ENCODE peak calls at places on chromosomes 11 and 22, in four cellular contexts. One of them, this sample, is unnamed.

GRCh38 chr22:28994522-28994921 is 67.1 kb downstream of the C22orf31 start:
- DNase-seq in NCI-H1105: no peak
- DNase-seq in stimulated activated CD8-positive, alpha-beta memory T cell treated with anti-CD3 and anti-CD28 coated beads, Interleukin-4, amount 100 ng/mL, for 24 hours: no peak
- DNase-seq in glomerular endothelial cell: no peak
- DNase-seq in this sample: no peak

GRCh38 chr11:45926001-45926401 is 3.5 kb downstream of the LARGE2 start:
- DNase-seq in glomerular endothelial cell: no peak
- DNase-seq in NCI-H1105: no peak
- DNase-seq in stimulated activated CD8-positive, alpha-beta memory T cell treated with anti-CD3 and anti-CD28 coated beads, Interleukin-4, amount 100 ng/mL, for 24 hours: no peak
- DNase-seq in this sample: no peak

GRCh38 chr11:128874406-128874805 is 7.3 kb upstream of the KCNJ1 start:
- DNase-seq in stimulated activated CD8-positive, alpha-beta memory T cell treated with anti-CD3 and anti-CD28 coated beads, Interleukin-4, amount 100 ng/mL, for 24 hours: no peak
- DNase-seq in NCI-H1105: no peak
- DNase-seq in glomerular endothelial cell: no peak
- DNase-seq in this sample: no peak

GRCh38 chr11:19344661-19345518 is 104.1 kb upstream of the E2F8 start:
- DNase-seq in glomerular endothelial cell: no peak
- DNase-seq in NCI-H1105: peak
- DNase-seq in stimulated activated CD8-positive, alpha-beta memory T cell treated with anti-CD3 and anti-CD28 coated beads, Interleukin-4, amount 100 ng/mL, for 24 hours: no peak
- DNase-seq in this sample: no peak

GRCh38 chr11:69382131-69383128 is 88.5 kb downstream of the MYEOV start:
- DNase-seq in NCI-H1105: no peak
- DNase-seq in stimulated activated CD8-positive, alpha-beta memory T cell treated with anti-CD3 and anti-CD28 coated beads, Interleukin-4, amount 100 ng/mL, for 24 hours: no peak
- DNase-seq in glomerular endothelial cell: no peak
- DNase-seq in this sample: no peak

GRCh38 chr11:76803811-76804600 is 20.9 kb downstream of the TSKU start:
- DNase-seq in NCI-H1105: no peak
- DNase-seq in glomerular endothelial cell: no peak
- DNase-seq in stimulated activated CD8-positive, alpha-beta memory T cell treated with anti-CD3 and anti-CD28 coated beads, Interleukin-4, amount 100 ng/mL, for 24 hours: peak
- DNase-seq in this sample: no peak

GRCh38 chr11:61923166-61924015 is 6.0 kb upstream of the RAB3IL1 start:
- DNase-seq in NCI-H1105: no peak
- DNase-seq in glomerular endothelial cell: no peak
- DNase-seq in stimulated activated CD8-positive, alpha-beta memory T cell treated with anti-CD3 and anti-CD28 coated beads, Interleukin-4, amount 100 ng/mL, for 24 hours: no peak
- DNase-seq in this sample: no peak

GRCh38 chr11:119791701-119792151 is 62.7 kb upstream of the NECTIN1 start:
- DNase-seq in NCI-H1105: no peak
- DNase-seq in glomerular endothelial cell: no peak
- DNase-seq in stimulated activated CD8-positive, alpha-beta memory T cell treated with anti-CD3 and anti-CD28 coated beads, Interleukin-4, amount 100 ng/mL, for 24 hours: no peak
- DNase-seq in this sample: no peak

GRCh38 chr11:32847511-32847910 is 17.8 kb downstream of the PRRG4 start:
- DNase-seq in NCI-H1105: no peak
- DNase-seq in glomerular endothelial cell: no peak
- DNase-seq in stimulated activated CD8-positive, alpha-beta memory T cell treated with anti-CD3 and anti-CD28 coated beads, Interleukin-4, amount 100 ng/mL, for 24 hours: no peak
- DNase-seq in this sample: no peak

GRCh38 chr11:63445720-63446119 is 45.2 kb downstream of the PLAAT5 start:
- DNase-seq in NCI-H1105: no peak
- DNase-seq in stimulated activated CD8-positive, alpha-beta memory T cell treated with anti-CD3 and anti-CD28 coated beads, Interleukin-4, amount 100 ng/mL, for 24 hours: no peak
- DNase-seq in glomerular endothelial cell: no peak
- DNase-seq in this sample: no peak